ENCODE peak calls at places on chromosomes 6 and 20, in seven cellular contexts. I is HCT116, Q is A549, F is SK-N-SH, R is H1, W is K562, S is GM12878. V is an unnamed sample.

GRCh38 chr20:60729119-60729900 is 522.8 kb upstream of the CDH4 start:
- DNase-seq in I (no peak), Q (no peak), F (no peak), R (no peak), W (no peak), S (no peak), V (no peak)

GRCh38 chr20:20831794-20832193 is 119.3 kb upstream of the RALGAPA2 start:
- DNase-seq in I (no peak), Q (no peak), F (no peak), R (no peak), W (no peak), S (no peak), V (no peak)

GRCh38 chr20:6036213-6036612 is 17.6 kb downstream of the LRRN4 start:
- DNase-seq in I (no peak), Q (no peak), F (no peak), R (no peak), W (no peak), S (no peak), V (no peak)

GRCh38 chr20:5658897-5659296 is 91.3 kb upstream of the SHLD1 start:
- DNase-seq in I (no peak), Q (peak; percentile 68), F (no peak), R (no peak), W (no peak), S (no peak), V (peak; percentile 91)

GRCh38 chr6:117829594-117830319 is 77.3 kb upstream of the SLC35F1 start:
- DNase-seq in I (peak; percentile 51), Q (peak; percentile 9), F (peak; percentile 27), R (peak; percentile 17), W (peak; percentile 19), S (no peak), V (peak; percentile 30)

GRCh38 chr6:10369896-10370295 is 45.0 kb downstream of the TFAP2A start:
- DNase-seq in I (no peak), Q (no peak), F (no peak), R (no peak), W (no peak), S (no peak), V (peak; percentile 41)

GRCh38 chr6:43707767-43708166 is 20.2 kb upstream of the MRPS18A start:
- DNase-seq in I (no peak), Q (no peak), F (no peak), R (no peak), W (no peak), S (no peak), V (no peak)

GRCh38 chr6:21918081-21918480 is 324.5 kb downstream of the SOX4 start:
- DNase-seq in I (no peak), Q (no peak), F (no peak), R (no peak), W (no peak), S (no peak), V (no peak)

GRCh38 chr20:6489361-6490154 is 277.9 kb upstream of the BMP2 start:
- DNase-seq in I (no peak), Q (no peak), F (no peak), R (no peak), W (no peak), S (no peak), V (no peak)

DNA sequence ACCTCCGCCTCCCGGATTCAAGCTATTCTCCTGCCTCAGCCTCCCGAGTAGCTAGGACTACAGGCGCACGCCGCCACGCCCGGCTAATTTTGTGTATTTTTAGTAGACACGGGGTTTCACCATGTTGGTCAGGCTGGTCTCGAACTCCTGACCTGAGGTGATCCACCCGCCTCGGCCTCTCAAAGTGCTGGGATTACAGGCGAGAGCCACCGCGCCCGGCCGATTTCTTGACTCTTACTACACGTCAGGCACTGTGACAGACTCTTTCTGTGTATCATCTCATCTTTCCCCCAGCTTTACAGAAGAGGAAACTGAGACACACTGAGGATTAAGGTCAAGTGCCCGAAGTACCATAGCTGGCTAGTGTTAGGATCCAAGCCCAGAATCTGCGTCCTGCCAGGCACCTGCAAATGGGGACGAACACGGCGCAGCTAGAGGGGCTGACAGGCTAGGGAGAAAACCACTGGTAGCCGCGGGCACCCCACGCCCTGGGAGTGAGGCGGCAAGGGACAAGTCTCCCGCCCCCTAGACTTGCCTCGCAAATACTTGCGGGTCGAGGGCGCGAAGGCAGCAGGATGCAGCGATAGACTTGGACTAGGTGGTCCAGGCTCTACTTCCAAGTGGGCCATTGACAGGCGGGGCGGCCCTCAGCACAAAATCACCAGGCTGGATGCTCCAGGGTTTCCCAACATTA is 1.1 kb upstream of the TAF8 start:
- DNase-seq in I (no peak), Q (no peak), F (no peak), R (no peak), W (no peak), S (no peak), V (no peak)
- TF ChIP-seq RAD21 in I (no peak), Q (no peak), F (no peak), R (no peak), W (no peak), S (no peak), V (no peak)

DNA sequence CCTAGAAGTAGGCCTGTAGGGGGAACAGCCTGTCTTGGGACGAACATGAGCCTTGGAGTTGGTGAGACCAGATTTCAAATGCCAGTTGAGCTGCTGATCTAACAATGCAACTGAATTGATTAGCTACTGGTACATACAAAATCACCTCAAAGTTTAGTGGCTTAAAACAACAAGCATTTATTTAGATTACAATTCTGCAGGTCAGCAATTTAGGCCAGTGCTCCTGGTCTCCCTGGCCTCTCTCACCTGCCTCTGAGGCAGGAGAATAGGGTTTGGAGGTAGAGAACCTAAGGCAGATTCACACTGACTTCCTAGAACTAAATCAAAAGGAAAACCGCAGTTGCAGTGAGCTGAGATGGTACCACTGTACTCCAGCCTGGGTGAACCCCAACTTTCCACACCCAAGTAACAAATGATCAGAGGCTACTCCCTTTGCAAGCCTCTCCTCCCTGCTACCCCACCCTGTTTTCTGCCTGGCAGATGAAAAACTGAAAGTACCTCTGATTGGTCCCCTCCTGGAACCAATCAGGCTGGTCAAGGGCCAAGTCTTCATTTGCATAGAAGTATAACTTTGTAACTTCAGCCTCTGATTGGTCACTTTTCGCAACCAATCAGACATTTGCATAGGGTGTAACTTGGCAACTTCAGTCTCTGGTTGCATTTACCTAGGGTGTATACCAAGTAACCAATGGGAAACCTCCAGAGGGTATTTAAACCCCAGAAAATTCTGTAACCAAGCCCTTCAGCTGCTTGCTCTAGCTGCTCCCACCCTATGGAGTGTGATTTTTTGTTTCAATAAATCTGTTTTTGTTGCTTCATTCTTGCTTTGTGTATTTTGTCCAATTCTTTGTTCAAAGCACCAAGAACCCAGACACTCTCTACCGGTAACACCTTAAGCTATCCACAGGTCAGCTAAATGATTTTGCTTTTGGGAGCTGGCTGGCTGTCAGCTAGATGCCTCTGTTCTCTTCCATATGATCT is 8.1 kb upstream of the UBR2 start:
- DNase-seq in I (peak; percentile 33), Q (no peak), F (no peak), R (no peak), W (peak; percentile 54), S (no peak), V (peak; percentile 32)
- TF ChIP-seq RAD21 in I (no peak), Q (no peak), F (no peak), R (no peak), W (no peak), S (no peak), V (no peak)

DNA sequence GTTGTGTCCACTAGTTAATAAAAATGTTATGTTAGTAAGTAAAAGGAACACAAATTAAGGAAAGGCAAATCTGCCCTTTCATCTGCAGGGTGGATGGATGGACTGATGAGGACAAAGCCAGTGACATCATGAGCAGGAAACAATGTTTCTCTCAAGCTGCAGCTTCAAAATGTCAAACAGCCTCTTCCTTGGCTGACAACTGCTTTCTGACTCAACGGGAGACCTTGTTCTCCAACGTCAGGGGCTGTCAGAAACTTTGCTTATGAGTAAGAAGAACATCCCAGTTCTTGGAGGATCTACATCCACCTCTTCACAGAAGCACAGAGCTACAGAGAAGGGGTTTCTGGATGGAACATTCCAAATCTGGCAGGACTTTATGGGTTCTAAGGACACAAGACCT is 6.0 kb downstream of the CST2 start:
- DNase-seq in I (no peak), Q (no peak), F (no peak), R (no peak), W (no peak), S (no peak), V (peak; percentile 4)
- TF ChIP-seq RAD21 in I (no peak), Q (no peak), F (no peak), R (no peak), W (no peak), S (no peak), V (no peak)

GRCh38 chr20:31862157-31862470 is 8.2 kb downstream of the DUSP15 start:
- DNase-seq in I (no peak), Q (no peak), F (no peak), R (no peak), W (no peak), S (no peak), V (no peak)
- TF ChIP-seq RAD21 in I (no peak), Q (no peak), F (no peak), R (no peak), W (no peak), S (no peak), V (no peak)

GRCh38 chr6:97288188-97288587 is 5.2 kb upstream of the MMS22L start:
- DNase-seq in I (no peak), Q (no peak), F (no peak), R (no peak), W (no peak), S (no peak), V (no peak)
- TF ChIP-seq RAD21 in I (no peak), Q (no peak), F (no peak), R (no peak), W (no peak), S (no peak), V (no peak)

GRCh38 chr6:27582928-27583725 is 110.2 kb upstream of the ZNF184 start:
- DNase-seq in I (no peak), Q (no peak), F (peak; percentile 55), R (no peak), W (peak; percentile 79), S (no peak), V (peak; percentile 71)
- TF ChIP-seq RAD21 in I (no peak), Q (no peak), F (no peak), R (no peak), W (no peak), S (no peak), V (no peak)

DNA sequence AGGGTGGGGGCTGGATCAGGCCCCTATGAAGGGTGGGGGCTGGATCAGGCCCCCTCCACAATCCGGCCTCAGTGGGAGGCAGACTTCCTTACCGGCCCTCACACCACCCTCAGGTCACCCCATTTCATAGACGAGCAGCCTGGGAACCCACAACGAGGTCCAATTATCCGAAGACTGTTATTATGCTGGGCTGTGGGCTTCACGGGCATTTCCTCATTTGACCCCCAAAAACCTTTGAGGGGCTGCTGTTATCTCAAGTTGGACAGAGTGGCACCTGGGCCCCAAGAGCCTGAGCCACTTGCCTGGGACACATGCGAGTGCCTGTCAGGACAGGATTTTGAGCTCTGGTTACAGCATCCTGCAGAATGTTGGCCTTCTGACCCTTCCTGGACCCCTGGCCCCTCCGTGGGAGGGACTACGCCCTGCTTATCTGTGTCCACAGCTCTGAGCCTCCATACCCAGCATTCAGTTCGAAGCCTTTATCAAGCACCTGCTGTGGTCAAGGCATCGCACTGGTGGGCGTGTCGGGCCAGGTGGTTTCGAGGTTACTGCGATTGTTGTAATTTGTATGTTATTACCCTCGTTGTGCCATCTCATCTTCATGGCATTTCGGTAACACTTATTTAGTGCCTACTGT is 34.5 kb upstream of the PCMTD2 start:
- DNase-seq in I (no peak), Q (no peak), F (no peak), R (no peak), W (peak; percentile 94), S (no peak), V (no peak)
- TF ChIP-seq RAD21 in I (no peak), Q (no peak), F (no peak), R (no peak), W (no peak), S (no peak), V (no peak)

V was measured in IMR-90.